ENCODE peak calls at places on chromosome 2, in ten cellular contexts. One of them, this sample, is unnamed.

GRCh38 chr2:25651782-25652455 is 21.5 kb downstream of the DTNB start:
- DNase-seq in GM12865: no peak
- DNase-seq in spleen: no peak
- DNase-seq in astrocyte of the spinal cord: no peak
- DNase-seq in epithelial cell of esophagus: peak; percentile 55
- DNase-seq in CD8-positive, alpha-beta T cell: no peak
- DNase-seq in thoracic aorta: no peak
- DNase-seq in astrocyte: no peak
- DNase-seq in heart right ventricle: no peak
- DNase-seq in lower leg skin: no peak
- DNase-seq in this sample: peak; percentile 6

GRCh38 chr2:49288902-49289680 is 134.8 kb upstream of the FSHR start:
- DNase-seq in GM12865: no peak
- DNase-seq in spleen: no peak
- DNase-seq in astrocyte of the spinal cord: peak; percentile 22
- DNase-seq in epithelial cell of esophagus: no peak
- DNase-seq in CD8-positive, alpha-beta T cell: no peak
- DNase-seq in thoracic aorta: no peak
- DNase-seq in astrocyte: peak; percentile 31
- DNase-seq in heart right ventricle: no peak
- DNase-seq in lower leg skin: no peak
- DNase-seq in this sample: peak; percentile 64

GRCh38 chr2:102000012-102000411 is 8.3 kb downstream of the IL1R2 start:
- DNase-seq in GM12865: no peak
- DNase-seq in spleen: no peak
- DNase-seq in astrocyte of the spinal cord: no peak
- DNase-seq in epithelial cell of esophagus: no peak
- DNase-seq in CD8-positive, alpha-beta T cell: no peak
- DNase-seq in thoracic aorta: no peak
- DNase-seq in astrocyte: no peak
- DNase-seq in heart right ventricle: no peak
- DNase-seq in lower leg skin: no peak
- DNase-seq in this sample: no peak

GRCh38 chr2:27379840-27380625 is 501 bp downstream of the ZNF513 start:
- DNase-seq in GM12865: peak; percentile 35
- DNase-seq in spleen: no peak
- DNase-seq in astrocyte of the spinal cord: peak; percentile 17
- DNase-seq in epithelial cell of esophagus: peak; percentile 37
- DNase-seq in CD8-positive, alpha-beta T cell: peak; percentile 46
- DNase-seq in thoracic aorta: peak; percentile 53
- DNase-seq in astrocyte: peak; percentile 40
- DNase-seq in heart right ventricle: peak; percentile 74
- DNase-seq in lower leg skin: peak; percentile 94
- DNase-seq in this sample: peak; percentile 29

GRCh38 chr2:170155022-170155722 is 22.8 kb upstream of the MYO3B start:
- DNase-seq in GM12865: peak; percentile 52
- DNase-seq in spleen: no peak
- DNase-seq in astrocyte of the spinal cord: peak; percentile 72
- DNase-seq in epithelial cell of esophagus: peak; percentile 54
- DNase-seq in CD8-positive, alpha-beta T cell: no peak
- DNase-seq in thoracic aorta: no peak
- DNase-seq in astrocyte: peak; percentile 33
- DNase-seq in heart right ventricle: no peak
- DNase-seq in lower leg skin: no peak
- DNase-seq in this sample: peak; percentile 57

GRCh38 chr2:67037655-67038054 is 359.5 kb upstream of the ETAA1 start:
- DNase-seq in GM12865: no peak
- DNase-seq in spleen: no peak
- DNase-seq in astrocyte of the spinal cord: no peak
- DNase-seq in epithelial cell of esophagus: no peak
- DNase-seq in CD8-positive, alpha-beta T cell: no peak
- DNase-seq in thoracic aorta: no peak
- DNase-seq in astrocyte: no peak
- DNase-seq in heart right ventricle: no peak
- DNase-seq in lower leg skin: no peak
- DNase-seq in this sample: no peak

GRCh38 chr2:207071820-207072219 is 93.9 kb downstream of the KLF7 start:
- DNase-seq in GM12865: peak; percentile 16
- DNase-seq in spleen: no peak
- DNase-seq in astrocyte of the spinal cord: no peak
- DNase-seq in epithelial cell of esophagus: no peak
- DNase-seq in CD8-positive, alpha-beta T cell: no peak
- DNase-seq in thoracic aorta: no peak
- DNase-seq in astrocyte: no peak
- DNase-seq in heart right ventricle: no peak
- DNase-seq in lower leg skin: no peak
- DNase-seq in this sample: no peak

GRCh38 chr2:54940723-54941122 is 109.5 kb downstream of the RTN4 start:
- DNase-seq in GM12865: no peak
- DNase-seq in spleen: no peak
- DNase-seq in astrocyte of the spinal cord: no peak
- DNase-seq in epithelial cell of esophagus: peak; percentile 62
- DNase-seq in CD8-positive, alpha-beta T cell: no peak
- DNase-seq in thoracic aorta: no peak
- DNase-seq in astrocyte: no peak
- DNase-seq in heart right ventricle: no peak
- DNase-seq in lower leg skin: no peak
- DNase-seq in this sample: no peak

GRCh38 chr2:158394453-158394852 is 62.1 kb downstream of the CCDC148 start:
- DNase-seq in GM12865: no peak
- DNase-seq in spleen: no peak
- DNase-seq in astrocyte of the spinal cord: no peak
- DNase-seq in epithelial cell of esophagus: no peak
- DNase-seq in CD8-positive, alpha-beta T cell: no peak
- DNase-seq in thoracic aorta: no peak
- DNase-seq in astrocyte: peak; percentile 1
- DNase-seq in heart right ventricle: no peak
- DNase-seq in lower leg skin: no peak
- DNase-seq in this sample: no peak

GRCh38 chr2:148642891-148643416 is 1.6 kb upstream of the EPC2 start:
- DNase-seq in GM12865: peak; percentile 9
- DNase-seq in spleen: no peak
- DNase-seq in astrocyte of the spinal cord: peak; percentile 90
- DNase-seq in epithelial cell of esophagus: peak; percentile 46
- DNase-seq in CD8-positive, alpha-beta T cell: no peak
- DNase-seq in thoracic aorta: no peak
- DNase-seq in astrocyte: peak; percentile 49
- DNase-seq in heart right ventricle: no peak
- DNase-seq in lower leg skin: no peak
- DNase-seq in this sample: peak; percentile 83

GRCh38 chr2:237726401-237726830 is 72.2 kb upstream of the RBM44 start:
- DNase-seq in GM12865: no peak
- DNase-seq in spleen: no peak
- DNase-seq in astrocyte of the spinal cord: peak; percentile 82
- DNase-seq in epithelial cell of esophagus: peak; percentile 60
- DNase-seq in CD8-positive, alpha-beta T cell: no peak
- DNase-seq in thoracic aorta: no peak
- DNase-seq in astrocyte: peak; percentile 83
- DNase-seq in heart right ventricle: no peak
- DNase-seq in lower leg skin: peak; percentile 79
- DNase-seq in this sample: peak; percentile 80

DNA sequence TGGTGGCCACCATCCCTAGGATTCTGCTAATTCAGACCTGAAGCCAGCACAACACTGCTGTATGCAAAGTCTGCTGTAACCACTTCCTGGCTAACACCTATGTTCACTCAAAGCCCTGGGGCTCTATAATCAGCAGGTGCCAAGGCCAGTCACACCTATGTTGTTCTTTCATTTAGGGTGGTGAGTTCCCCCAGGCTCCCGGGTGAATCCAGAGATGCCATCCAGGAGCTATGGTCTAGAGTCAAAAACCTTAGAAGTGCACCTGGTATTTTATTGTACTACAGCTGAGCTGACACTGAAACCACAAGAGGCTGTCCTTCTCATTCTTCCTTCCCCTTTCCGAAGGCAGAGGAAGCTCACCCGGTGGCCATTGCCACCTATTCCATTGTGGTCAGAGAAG is 46.2 kb upstream of the CCDC141 start:
- DNase-seq in GM12865: peak; percentile 79
- DNase-seq in spleen: no peak
- DNase-seq in astrocyte of the spinal cord: no peak
- DNase-seq in epithelial cell of esophagus: peak; percentile 62
- DNase-seq in CD8-positive, alpha-beta T cell: no peak
- DNase-seq in thoracic aorta: no peak
- DNase-seq in astrocyte: no peak
- DNase-seq in heart right ventricle: no peak
- DNase-seq in lower leg skin: no peak
- DNase-seq in this sample: no peak
- TF ChIP-seq CTCF in GM12865: no peak
- TF ChIP-seq CTCF in spleen: no peak
- TF ChIP-seq CTCF in astrocyte of the spinal cord: no peak
- TF ChIP-seq CTCF in epithelial cell of esophagus: no peak
- TF ChIP-seq CTCF in CD8-positive, alpha-beta T cell: no peak
- TF ChIP-seq CTCF in thoracic aorta: no peak
- TF ChIP-seq CTCF in astrocyte: no peak
- TF ChIP-seq CTCF in heart right ventricle: no peak
- TF ChIP-seq CTCF in lower leg skin: no peak
- TF ChIP-seq CTCF in this sample: no peak

GRCh38 chr2:51291762-51292370 is 259.9 kb upstream of the NRXN1 start:
- DNase-seq in GM12865: no peak
- DNase-seq in spleen: no peak
- DNase-seq in astrocyte of the spinal cord: no peak
- DNase-seq in epithelial cell of esophagus: no peak
- DNase-seq in CD8-positive, alpha-beta T cell: no peak
- DNase-seq in thoracic aorta: no peak
- DNase-seq in astrocyte: peak; percentile 1
- DNase-seq in heart right ventricle: no peak
- DNase-seq in lower leg skin: no peak
- DNase-seq in this sample: no peak
- H3K4me3 ChIP-seq in GM12865: no peak overlapping the region
- H3K4me3 ChIP-seq in spleen: no peak overlapping the region
- H3K4me3 ChIP-seq in astrocyte of the spinal cord: no peak overlapping the region
- H3K4me3 ChIP-seq in epithelial cell of esophagus: no peak overlapping the region
- H3K4me3 ChIP-seq in CD8-positive, alpha-beta T cell: no peak overlapping the region
- H3K4me3 ChIP-seq in thoracic aorta: no peak overlapping the region
- H3K4me3 ChIP-seq in astrocyte: no peak overlapping the region
- H3K4me3 ChIP-seq in heart right ventricle: no peak overlapping the region
- H3K4me3 ChIP-seq in lower leg skin: no peak overlapping the region
- H3K4me3 ChIP-seq in this sample: no peak overlapping the region

GRCh38 chr2:47373747-47374146 is 29.2 kb upstream of the MSH2 start:
- DNase-seq in GM12865: no peak
- DNase-seq in spleen: no peak
- DNase-seq in astrocyte of the spinal cord: no peak
- DNase-seq in epithelial cell of esophagus: peak; percentile 17
- DNase-seq in CD8-positive, alpha-beta T cell: no peak
- DNase-seq in thoracic aorta: no peak
- DNase-seq in astrocyte: no peak
- DNase-seq in heart right ventricle: no peak
- DNase-seq in lower leg skin: peak; percentile 56
- DNase-seq in this sample: no peak
- TF ChIP-seq CTCF in GM12865: no peak
- TF ChIP-seq CTCF in spleen: no peak
- TF ChIP-seq CTCF in astrocyte of the spinal cord: no peak
- TF ChIP-seq CTCF in epithelial cell of esophagus: no peak
- TF ChIP-seq CTCF in CD8-positive, alpha-beta T cell: no peak
- TF ChIP-seq CTCF in thoracic aorta: no peak
- TF ChIP-seq CTCF in astrocyte: no peak
- TF ChIP-seq CTCF in heart right ventricle: no peak
- TF ChIP-seq CTCF in lower leg skin: no peak
- TF ChIP-seq CTCF in this sample: no peak

GRCh38 chr2:20977497-20977896 is 66.4 kb downstream of the APOB start:
- DNase-seq in GM12865: no peak
- DNase-seq in spleen: no peak
- DNase-seq in astrocyte of the spinal cord: no peak
- DNase-seq in epithelial cell of esophagus: no peak
- DNase-seq in CD8-positive, alpha-beta T cell: no peak
- DNase-seq in thoracic aorta: no peak
- DNase-seq in astrocyte: no peak
- DNase-seq in heart right ventricle: no peak
- DNase-seq in lower leg skin: peak; percentile 72
- DNase-seq in this sample: no peak

GRCh38 chr2:20972792-20973565 is 70.9 kb downstream of the APOB start:
- DNase-seq in GM12865: no peak
- DNase-seq in spleen: no peak
- DNase-seq in astrocyte of the spinal cord: no peak
- DNase-seq in epithelial cell of esophagus: no peak
- DNase-seq in CD8-positive, alpha-beta T cell: no peak
- DNase-seq in thoracic aorta: no peak
- DNase-seq in astrocyte: no peak
- DNase-seq in heart right ventricle: no peak
- DNase-seq in lower leg skin: no peak
- DNase-seq in this sample: no peak

GRCh38 chr2:20972110-20972509 is 71.8 kb downstream of the APOB start:
- DNase-seq in GM12865: no peak
- DNase-seq in spleen: no peak
- DNase-seq in astrocyte of the spinal cord: no peak
- DNase-seq in epithelial cell of esophagus: peak; percentile 24
- DNase-seq in CD8-positive, alpha-beta T cell: no peak
- DNase-seq in thoracic aorta: no peak
- DNase-seq in astrocyte: no peak
- DNase-seq in heart right ventricle: no peak
- DNase-seq in lower leg skin: no peak
- DNase-seq in this sample: no peak

GRCh38 chr2:20976527-20976926 is 67.3 kb downstream of the APOB start:
- DNase-seq in GM12865: no peak
- DNase-seq in spleen: no peak
- DNase-seq in astrocyte of the spinal cord: no peak
- DNase-seq in epithelial cell of esophagus: no peak
- DNase-seq in CD8-positive, alpha-beta T cell: no peak
- DNase-seq in thoracic aorta: no peak
- DNase-seq in astrocyte: no peak
- DNase-seq in heart right ventricle: no peak
- DNase-seq in lower leg skin: no peak
- DNase-seq in this sample: no peak
- H3K4me3 ChIP-seq in GM12865: no peak overlapping the region
- H3K4me3 ChIP-seq in spleen: no peak overlapping the region
- H3K4me3 ChIP-seq in astrocyte of the spinal cord: no peak overlapping the region
- H3K4me3 ChIP-seq in epithelial cell of esophagus: no peak overlapping the region
- H3K4me3 ChIP-seq in CD8-positive, alpha-beta T cell: no peak overlapping the region
- H3K4me3 ChIP-seq in thoracic aorta: no peak overlapping the region
- H3K4me3 ChIP-seq in astrocyte: no peak overlapping the region
- H3K4me3 ChIP-seq in heart right ventricle: no peak overlapping the region
- H3K4me3 ChIP-seq in lower leg skin: no peak overlapping the region
- H3K4me3 ChIP-seq in this sample: no peak overlapping the region

This sample was measured in fibroblast of pulmonary artery.